ENCODE peak calls at places on chromosomes 4 and X, in four cellular contexts. L is HepG2, Q is K562, O is GM12878. I is an unnamed sample.

GRCh38 chr4:3805731-3806130 is 39.5 kb downstream of the ADRA2C start:
- DNase-seq in L (no peak), Q (no peak), O (no peak), I (no peak)

GRCh38 chr4:159174645-159175147 is 71.8 kb downstream of the RAPGEF2 start:
- DNase-seq in L (no peak), Q (no peak), O (no peak), I (no peak)

GRCh38 chrX:70009049-70009448 is 40.7 kb downstream of the AWAT2 start:
- DNase-seq in L (no peak), Q (no peak), O (no peak), I (no peak)

GRCh38 chrX:30561191-30561590 is 16.4 kb downstream of the TASL start:
- DNase-seq in L (no peak), Q (no peak), O (no peak), I (no peak)

GRCh38 chrX:37783284-37783683 is 3.4 kb downstream of the CYBB start:
- DNase-seq in L (no peak), Q (no peak), O (no peak), I (no peak)

GRCh38 chr4:89298160-89298559 is 9.4 kb downstream of the GPRIN3 start:
- DNase-seq in L (no peak), Q (no peak), O (no peak), I (no peak)

GRCh38 chrX:151825927-151826471 is 86.7 kb upstream of the MAGEA4 start:
- DNase-seq in L (no peak), Q (peak), O (no peak), I (no peak)

GRCh38 chr4:37644962-37645361 is 41.2 kb downstream of the RELL1 start:
- DNase-seq in L (no peak), Q (no peak), O (no peak), I (no peak)

GRCh38 chr4:184274288-184274951 is 56.7 kb upstream of the ENPP6 start:
- DNase-seq in L (no peak), Q (no peak), O (no peak), I (no peak)

GRCh38 chr4:183610613-183611012 is 48.4 kb downstream of the RWDD4 start:
- DNase-seq in L (no peak), Q (peak), O (no peak), I (no peak)

GRCh38 chr4:26838055-26838842 is 22.4 kb upstream of the STIM2 start:
- DNase-seq in L (no peak), Q (no peak), O (no peak), I (no peak)

DNA sequence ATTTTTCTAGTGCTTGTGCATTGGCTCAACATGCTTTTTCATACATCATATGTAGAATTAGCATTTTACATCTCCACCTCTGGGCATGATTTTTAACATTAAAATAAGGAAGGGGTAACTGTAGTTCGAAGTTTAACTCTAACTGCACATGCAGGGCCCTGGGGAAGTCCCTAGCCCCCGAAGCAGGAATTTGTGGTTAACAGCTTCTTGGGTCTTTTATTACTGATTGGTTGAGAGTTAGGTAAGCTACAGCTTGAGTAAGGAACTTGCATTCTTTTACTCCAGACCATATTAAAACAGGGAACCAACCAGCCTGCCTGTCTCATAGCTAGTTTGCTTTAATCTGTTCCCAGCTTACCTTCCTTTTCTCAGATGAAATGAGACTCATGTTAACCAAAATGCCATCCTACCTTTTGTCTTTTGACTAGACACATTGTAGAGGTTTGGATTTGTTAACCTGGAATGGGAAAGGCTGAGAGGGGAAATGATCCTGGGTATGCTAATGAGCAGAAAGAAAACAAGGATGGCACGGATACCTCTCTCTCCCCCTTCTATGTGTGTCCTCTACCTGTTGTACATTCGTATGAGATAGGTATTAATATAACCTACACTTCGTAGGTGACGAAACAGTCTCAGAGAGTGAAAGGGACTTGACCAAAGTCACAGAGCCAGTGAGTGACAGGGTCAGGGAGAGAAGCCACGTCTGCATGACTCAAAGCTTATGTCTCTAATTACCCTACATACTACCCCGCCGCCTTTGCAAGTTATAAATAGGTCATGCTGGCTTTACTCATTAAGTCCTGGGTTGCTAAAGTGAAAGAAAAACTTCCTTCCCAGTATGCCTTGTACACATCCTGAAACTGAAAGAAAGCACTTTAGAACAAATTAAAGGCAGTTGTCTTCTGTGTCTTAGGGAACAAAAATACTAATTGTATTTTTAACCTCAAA is 119.5 kb upstream of the AFF2 start:
- DNase-seq in L (no peak), Q (no peak), O (peak), I (no peak)
- TF ChIP-seq FOXK2 in L (no peak), Q (no peak), O (no peak), I (no peak)

DNA sequence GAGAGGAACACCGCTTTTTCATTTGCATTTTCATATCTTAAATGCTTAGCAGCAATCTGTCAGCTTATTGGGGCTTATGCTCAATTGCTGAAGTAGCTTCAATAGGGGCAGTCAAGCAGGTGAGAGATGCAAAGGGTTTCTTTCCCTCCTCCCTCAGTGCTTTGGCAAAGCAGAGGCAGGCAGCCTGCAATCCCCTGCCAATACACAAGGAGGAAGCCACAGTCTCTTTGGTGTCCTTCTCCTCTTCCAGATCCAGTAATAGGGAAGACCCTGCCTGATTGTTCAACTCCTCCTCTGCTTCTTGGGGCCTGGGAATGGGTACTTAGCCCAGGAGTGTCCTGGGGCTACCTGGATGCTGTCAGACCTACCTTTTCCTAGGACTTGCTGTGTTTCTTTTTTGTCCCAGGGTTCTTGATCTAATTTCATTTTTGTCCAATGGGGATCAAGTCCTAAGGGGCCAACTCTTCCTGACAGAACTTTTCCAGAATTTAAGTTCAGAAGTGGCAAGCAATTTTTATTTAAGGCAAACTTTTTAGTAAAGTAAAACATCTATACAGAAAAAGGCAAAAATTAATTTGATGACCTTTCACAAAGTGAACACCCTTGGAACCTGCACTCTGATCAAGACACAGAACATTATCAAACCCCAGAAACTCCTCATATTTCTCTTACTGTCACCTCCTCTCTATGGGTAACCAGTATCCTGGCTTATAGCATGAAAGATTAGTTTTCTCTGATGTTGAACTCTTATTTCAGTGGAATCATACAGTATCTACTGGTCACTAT is 260.3 kb downstream of the PPP3CA start:
- DNase-seq in L (peak), Q (no peak), O (no peak), I (peak)
- TF ChIP-seq FOXK2 in L (no peak), Q (no peak), O (no peak), I (no peak)

GRCh38 chrX:68084765-68085164 is 348.5 kb downstream of the OPHN1 start:
- DNase-seq in L (no peak), Q (no peak), O (no peak), I (no peak)
- TF ChIP-seq FOXK2 in L (no peak), Q (no peak), O (no peak), I (no peak)

GRCh38 chr4:128570380-128570779 is 239.1 kb upstream of the JADE1 start:
- DNase-seq in L (no peak), Q (peak), O (no peak), I (no peak)
- TF ChIP-seq FOXK2 in L (no peak), Q (no peak), O (no peak), I (no peak)

DNA sequence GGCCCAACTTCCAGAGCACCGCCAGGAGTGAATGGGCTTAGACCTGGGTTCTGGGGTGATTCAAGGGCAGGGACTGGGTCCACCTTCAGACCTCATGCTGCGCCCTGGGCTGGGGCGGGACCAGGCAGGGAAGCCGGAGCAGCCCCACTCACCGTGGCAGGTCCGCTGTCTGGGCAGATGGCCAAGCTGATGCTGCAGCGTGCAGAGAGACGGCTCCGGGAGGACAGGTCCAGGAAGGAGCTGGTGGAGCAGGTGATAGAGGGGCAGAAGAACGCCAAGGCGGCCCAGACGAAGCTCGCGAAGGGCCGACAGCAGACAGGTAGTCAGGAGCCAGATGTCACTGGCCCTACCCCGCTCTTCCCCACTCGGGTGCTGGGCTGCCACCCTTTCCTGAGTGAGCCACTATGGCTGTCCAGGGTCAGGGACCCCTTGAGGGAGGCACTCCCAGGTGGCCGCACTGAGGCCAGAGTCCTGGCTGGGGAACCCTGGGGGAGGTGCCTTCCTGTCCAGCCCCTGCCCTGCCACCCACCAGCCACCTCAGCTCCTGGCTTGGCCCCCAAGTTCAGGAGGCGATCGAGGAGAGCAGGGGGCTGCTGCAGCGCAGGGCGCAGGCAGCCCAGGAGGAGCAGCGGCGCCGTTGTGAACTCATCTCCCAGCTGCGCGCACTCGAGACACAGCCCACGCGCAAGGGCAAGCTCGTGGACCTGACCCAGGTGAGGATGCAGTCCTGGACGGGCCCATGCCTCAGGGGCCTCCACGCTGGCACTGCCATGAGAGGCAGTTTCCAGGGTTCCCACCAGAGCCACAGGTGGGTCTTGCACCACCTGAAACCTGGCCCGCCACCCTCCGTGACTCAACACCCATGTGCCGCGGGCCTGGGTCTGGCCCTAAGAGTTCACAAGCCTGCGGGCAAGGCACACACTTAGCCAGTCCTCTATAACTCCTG is 10.1 kb upstream of the RNF4 start:
- DNase-seq in L (no peak), Q (no peak), O (no peak), I (no peak)
- TF ChIP-seq FOXK2 in L (no peak), Q (no peak), O (no peak), I (no peak)

GRCh38 chrX:7294483-7294882 is 146.5 kb upstream of the PUDP start:
- DNase-seq in L (no peak), Q (no peak), O (no peak), I (no peak)
- TF ChIP-seq FOXK2 in L (no peak), Q (no peak), O (no peak), I (no peak)

GRCh38 chr4:98470366-98470765 is 188.0 kb downstream of the TSPAN5 start:
- DNase-seq in L (no peak), Q (no peak), O (no peak), I (no peak)

GRCh38 chr4:98469776-98470175 is 188.6 kb downstream of the TSPAN5 start:
- DNase-seq in L (no peak), Q (no peak), O (no peak), I (no peak)

GRCh38 chr4:98468744-98469143 is 189.7 kb downstream of the TSPAN5 start:
- DNase-seq in L (no peak), Q (peak), O (no peak), I (no peak)

GRCh38 chr4:98467627-98468072 is 190.8 kb downstream of the TSPAN5 start:
- DNase-seq in L (peak), Q (peak), O (no peak), I (peak)

DNA sequence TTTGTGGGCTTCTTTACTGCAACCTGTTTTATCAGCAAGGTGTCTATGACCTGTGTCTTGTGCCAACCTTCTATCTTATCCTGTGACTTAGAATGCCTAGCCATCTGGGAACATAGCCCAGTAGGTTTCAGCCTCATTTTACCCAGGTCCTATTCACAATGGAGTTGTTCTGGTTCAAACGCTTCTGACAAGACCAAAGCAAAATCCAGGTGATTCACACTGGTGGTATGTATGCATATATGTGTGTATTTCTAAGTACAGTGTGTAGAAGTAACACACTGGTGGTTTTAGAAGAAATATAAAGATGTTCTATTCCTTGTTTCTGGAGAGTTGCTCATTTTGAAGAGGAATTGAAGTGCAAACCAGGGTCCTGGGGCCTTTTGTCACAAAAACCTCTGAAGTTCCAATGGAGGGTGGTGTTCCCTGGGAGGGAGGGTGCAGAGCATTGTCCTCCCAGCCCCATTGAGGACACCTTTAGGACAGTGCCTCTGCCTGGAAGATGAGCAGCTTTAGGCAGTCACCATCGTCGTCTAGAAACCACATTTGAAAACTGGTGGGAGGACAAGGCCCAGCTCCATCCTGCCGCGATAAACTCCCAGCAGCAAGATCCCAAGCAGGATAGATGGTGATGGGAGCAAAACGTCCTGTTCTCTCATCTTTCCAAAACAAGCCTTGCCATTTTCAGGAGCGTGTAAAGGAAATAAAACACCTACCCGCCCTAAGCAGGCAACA is 191.4 kb downstream of the TSPAN5 start:
- DNase-seq in L (no peak), Q (no peak), O (no peak), I (no peak)
- TF ChIP-seq FOXK2 in L (no peak), Q (no peak), O (no peak), I (no peak)

DNA sequence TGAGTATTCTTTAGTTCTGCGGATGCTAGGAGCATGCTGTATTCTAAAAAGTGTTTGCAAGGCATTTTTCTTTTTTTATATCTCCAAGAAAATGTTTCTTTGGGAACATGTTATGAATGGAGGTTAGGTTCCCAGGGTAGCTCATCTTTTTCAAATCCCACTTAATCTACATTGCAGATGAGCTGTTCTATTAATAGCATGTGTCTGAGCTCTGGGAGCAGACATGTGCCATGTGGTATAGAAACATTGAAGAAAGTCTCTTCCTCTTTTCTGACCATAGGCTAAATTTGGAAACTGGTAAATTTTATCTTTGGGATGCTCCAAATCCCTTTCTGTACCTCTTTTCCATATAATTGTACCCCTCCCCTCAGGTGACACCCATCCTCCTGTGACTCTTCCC is 23.2 kb downstream of the DIAPH2 start:
- DNase-seq in L (no peak), Q (no peak), O (no peak), I (no peak)
- TF ChIP-seq FOXK2 in L (no peak), Q (no peak), O (no peak), I (no peak)

GRCh38 chr4:113845138-113845537 is 83.6 kb upstream of the CAMK2D start:
- DNase-seq in L (no peak), Q (no peak), O (no peak), I (no peak)

GRCh38 chr4:113838421-113838820 is 76.9 kb upstream of the CAMK2D start:
- DNase-seq in L (no peak), Q (no peak), O (no peak), I (no peak)

GRCh38 chr4:113844369-113844768 is 82.8 kb upstream of the CAMK2D start:
- DNase-seq in L (no peak), Q (no peak), O (no peak), I (no peak)

GRCh38 chr4:113837397-113837796 is 75.9 kb upstream of the CAMK2D start:
- DNase-seq in L (no peak), Q (no peak), O (peak), I (no peak)

DNA sequence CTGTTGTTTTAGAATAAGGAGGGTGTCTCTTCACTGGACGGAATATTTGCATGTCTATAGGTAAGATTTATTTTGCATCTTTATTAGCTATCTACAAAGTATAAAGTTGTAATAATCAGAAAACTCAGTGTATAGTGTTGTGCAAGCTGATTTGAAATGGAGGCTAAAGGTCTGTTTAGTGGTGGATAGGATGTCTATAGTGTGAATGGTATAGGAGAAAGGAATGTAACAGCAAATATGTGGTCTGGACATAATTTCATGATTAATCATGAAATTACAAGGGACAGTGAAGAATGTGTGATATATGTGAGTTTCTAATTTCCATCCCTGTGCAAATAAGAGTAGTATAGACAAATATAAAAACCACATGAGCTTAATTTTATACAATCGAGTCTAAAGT is 79.3 kb upstream of the CAMK2D start:
- DNase-seq in L (no peak), Q (no peak), O (no peak), I (no peak)
- TF ChIP-seq FOXK2 in L (no peak), Q (no peak), O (no peak), I (no peak)

GRCh38 chr4:186727149-186727976 is 3.7 kb upstream of the FAT1 start:
- DNase-seq in L (no peak), Q (no peak), O (no peak), I (no peak)
- TF ChIP-seq FOXK2 in L (no peak), Q (no peak), O (no peak), I (no peak)

I was measured in HEK293T.